ENCODE peak calls at places on chromosomes 5 and 9, in ten cellular contexts. One of them, this sample, is unnamed.

GRCh38 chr5:102749416-102750021 is 5.6 kb upstream of the PAM start:
- DNase-seq in upper lobe of left lung: no peak
- DNase-seq in iris pigment epithelial cell: no peak
- DNase-seq in posterior vena cava: no peak
- DNase-seq in fibroblast of the aortic adventitia: no peak
- DNase-seq in activated T-cell treated with anti-CD3 and anti-CD28 coated beads for 1 hour: no peak
- DNase-seq in sciatic nerve: no peak
- DNase-seq in SJCRH30: peak; percentile 58
- DNase-seq in pons: no peak
- DNase-seq in NCI-H1105 treated with DMSO at 0.1 percent for 48 hours: peak; percentile 47
- DNase-seq in this sample: no peak

GRCh38 chr9:95250462-95251058 is 66.9 kb downstream of the FANCC start:
- DNase-seq in iris pigment epithelial cell: no peak
- DNase-seq in fibroblast of the aortic adventitia: no peak
- DNase-seq in SJCRH30: peak; percentile 62
- DNase-seq in posterior vena cava: no peak
- DNase-seq in upper lobe of left lung: no peak
- DNase-seq in activated T-cell treated with anti-CD3 and anti-CD28 coated beads for 1 hour: no peak
- DNase-seq in pons: no peak
- DNase-seq in NCI-H1105 treated with DMSO at 0.1 percent for 48 hours: peak; percentile 67
- DNase-seq in sciatic nerve: no peak
- DNase-seq in this sample: peak; percentile 84

GRCh38 chr5:170540276-170540675 is 36.5 kb downstream of the KCNIP1 start:
- DNase-seq in upper lobe of left lung: no peak
- DNase-seq in posterior vena cava: no peak
- DNase-seq in fibroblast of the aortic adventitia: no peak
- DNase-seq in iris pigment epithelial cell: no peak
- DNase-seq in NCI-H1105 treated with DMSO at 0.1 percent for 48 hours: no peak
- DNase-seq in activated T-cell treated with anti-CD3 and anti-CD28 coated beads for 1 hour: no peak
- DNase-seq in sciatic nerve: no peak
- DNase-seq in SJCRH30: peak; percentile 60
- DNase-seq in pons: no peak
- DNase-seq in this sample: no peak

GRCh38 chr5:471750-472058 is 28.7 kb downstream of the EXOC3 start:
- DNase-seq in activated T-cell treated with anti-CD3 and anti-CD28 coated beads for 1 hour: no peak
- DNase-seq in pons: peak; percentile 10
- DNase-seq in iris pigment epithelial cell: no peak
- DNase-seq in fibroblast of the aortic adventitia: peak; percentile 3
- DNase-seq in SJCRH30: no peak
- DNase-seq in upper lobe of left lung: no peak
- DNase-seq in sciatic nerve: no peak
- DNase-seq in posterior vena cava: no peak
- DNase-seq in NCI-H1105 treated with DMSO at 0.1 percent for 48 hours: no peak
- DNase-seq in this sample: no peak

GRCh38 chr9:92483896-92484545 is 1.7 kb upstream of the ASPN start:
- DNase-seq in upper lobe of left lung: no peak
- DNase-seq in SJCRH30: no peak
- DNase-seq in NCI-H1105 treated with DMSO at 0.1 percent for 48 hours: no peak
- DNase-seq in iris pigment epithelial cell: peak; percentile 65
- DNase-seq in fibroblast of the aortic adventitia: peak; percentile 46
- DNase-seq in activated T-cell treated with anti-CD3 and anti-CD28 coated beads for 1 hour: no peak
- DNase-seq in posterior vena cava: no peak
- DNase-seq in sciatic nerve: no peak
- DNase-seq in pons: no peak
- DNase-seq in this sample: no peak

GRCh38 chr9:136876476-136876875 is 9.8 kb upstream of the TRAF2 start:
- DNase-seq in activated T-cell treated with anti-CD3 and anti-CD28 coated beads for 1 hour: no peak
- DNase-seq in sciatic nerve: no peak
- DNase-seq in posterior vena cava: no peak
- DNase-seq in iris pigment epithelial cell: no peak
- DNase-seq in SJCRH30: no peak
- DNase-seq in pons: no peak
- DNase-seq in upper lobe of left lung: no peak
- DNase-seq in NCI-H1105 treated with DMSO at 0.1 percent for 48 hours: no peak
- DNase-seq in fibroblast of the aortic adventitia: no peak
- DNase-seq in this sample: no peak

GRCh38 chr9:77648458-77649108 is 461 bp upstream of the GNA14 start:
- DNase-seq in pons: peak; percentile 28
- DNase-seq in iris pigment epithelial cell: peak; percentile 21
- DNase-seq in SJCRH30: no peak
- DNase-seq in sciatic nerve: peak; percentile 71
- DNase-seq in fibroblast of the aortic adventitia: peak; percentile 36
- DNase-seq in upper lobe of left lung: peak; percentile 88
- DNase-seq in NCI-H1105 treated with DMSO at 0.1 percent for 48 hours: no peak
- DNase-seq in posterior vena cava: peak; percentile 88
- DNase-seq in activated T-cell treated with anti-CD3 and anti-CD28 coated beads for 1 hour: no peak
- DNase-seq in this sample: peak; percentile 14

GRCh38 chr5:158456756-158457155 is 597.8 kb upstream of the CLINT1 start:
- DNase-seq in activated T-cell treated with anti-CD3 and anti-CD28 coated beads for 1 hour: no peak
- DNase-seq in upper lobe of left lung: no peak
- DNase-seq in posterior vena cava: no peak
- DNase-seq in pons: no peak
- DNase-seq in SJCRH30: peak; percentile 73
- DNase-seq in NCI-H1105 treated with DMSO at 0.1 percent for 48 hours: no peak
- DNase-seq in fibroblast of the aortic adventitia: peak; percentile 84
- DNase-seq in sciatic nerve: no peak
- DNase-seq in iris pigment epithelial cell: peak; percentile 94
- DNase-seq in this sample: peak; percentile 21

GRCh38 chr9:121619989-121620673 is 31.3 kb upstream of the DAB2IP start:
- DNase-seq in SJCRH30: no peak
- DNase-seq in posterior vena cava: no peak
- DNase-seq in pons: no peak
- DNase-seq in NCI-H1105 treated with DMSO at 0.1 percent for 48 hours: no peak
- DNase-seq in sciatic nerve: no peak
- DNase-seq in iris pigment epithelial cell: no peak
- DNase-seq in activated T-cell treated with anti-CD3 and anti-CD28 coated beads for 1 hour: no peak
- DNase-seq in fibroblast of the aortic adventitia: no peak
- DNase-seq in upper lobe of left lung: peak; percentile 65
- DNase-seq in this sample: no peak

GRCh38 chr9:12718482-12719026 is 25.4 kb downstream of the TYRP1 start:
- DNase-seq in pons: peak; percentile 25
- DNase-seq in fibroblast of the aortic adventitia: no peak
- DNase-seq in NCI-H1105 treated with DMSO at 0.1 percent for 48 hours: no peak
- DNase-seq in activated T-cell treated with anti-CD3 and anti-CD28 coated beads for 1 hour: no peak
- DNase-seq in iris pigment epithelial cell: peak; percentile 78
- DNase-seq in upper lobe of left lung: no peak
- DNase-seq in posterior vena cava: no peak
- DNase-seq in SJCRH30: no peak
- DNase-seq in sciatic nerve: no peak
- DNase-seq in this sample: peak; percentile 79

GRCh38 chr5:68762201-68762600 is 331.6 kb upstream of the SLC30A5 start:
- DNase-seq in NCI-H1105 treated with DMSO at 0.1 percent for 48 hours: no peak
- DNase-seq in upper lobe of left lung: no peak
- DNase-seq in iris pigment epithelial cell: no peak
- DNase-seq in activated T-cell treated with anti-CD3 and anti-CD28 coated beads for 1 hour: no peak
- DNase-seq in posterior vena cava: no peak
- DNase-seq in pons: no peak
- DNase-seq in sciatic nerve: no peak
- DNase-seq in fibroblast of the aortic adventitia: no peak
- DNase-seq in SJCRH30: no peak
- DNase-seq in this sample: no peak

GRCh38 chr9:20292002-20292401 is 330.3 kb downstream of the MLLT3 start:
- DNase-seq in pons: no peak
- DNase-seq in activated T-cell treated with anti-CD3 and anti-CD28 coated beads for 1 hour: no peak
- DNase-seq in upper lobe of left lung: no peak
- DNase-seq in posterior vena cava: no peak
- DNase-seq in iris pigment epithelial cell: peak; percentile 52
- DNase-seq in sciatic nerve: no peak
- DNase-seq in fibroblast of the aortic adventitia: peak; percentile 10
- DNase-seq in SJCRH30: peak; percentile 20
- DNase-seq in NCI-H1105 treated with DMSO at 0.1 percent for 48 hours: no peak
- DNase-seq in this sample: no peak

GRCh38 chr5:10539685-10539998 is 24.2 kb upstream of the ANKRD33B start:
- DNase-seq in activated T-cell treated with anti-CD3 and anti-CD28 coated beads for 1 hour: no peak
- DNase-seq in SJCRH30: no peak
- DNase-seq in upper lobe of left lung: no peak
- DNase-seq in NCI-H1105 treated with DMSO at 0.1 percent for 48 hours: no peak
- DNase-seq in pons: no peak
- DNase-seq in fibroblast of the aortic adventitia: peak; percentile 48
- DNase-seq in iris pigment epithelial cell: no peak
- DNase-seq in sciatic nerve: no peak
- DNase-seq in posterior vena cava: no peak
- DNase-seq in this sample: no peak

GRCh38 chr5:218457-219289 is 553 bp downstream of the SDHA start:
- DNase-seq in NCI-H1105 treated with DMSO at 0.1 percent for 48 hours: no peak
- DNase-seq in SJCRH30: peak; percentile 44
- DNase-seq in upper lobe of left lung: peak; percentile 91
- DNase-seq in pons: peak; percentile 14
- DNase-seq in posterior vena cava: peak; percentile 88
- DNase-seq in iris pigment epithelial cell: peak; percentile 48
- DNase-seq in sciatic nerve: peak; percentile 67
- DNase-seq in activated T-cell treated with anti-CD3 and anti-CD28 coated beads for 1 hour: no peak
- DNase-seq in fibroblast of the aortic adventitia: peak; percentile 30
- DNase-seq in this sample: no peak

GRCh38 chr5:140857987-140858240 is 2.2 kb downstream of the PCDHA10 start:
- DNase-seq in SJCRH30: no peak
- DNase-seq in posterior vena cava: no peak
- DNase-seq in iris pigment epithelial cell: no peak
- DNase-seq in sciatic nerve: no peak
- DNase-seq in activated T-cell treated with anti-CD3 and anti-CD28 coated beads for 1 hour: no peak
- DNase-seq in fibroblast of the aortic adventitia: no peak
- DNase-seq in upper lobe of left lung: peak; percentile 77
- DNase-seq in pons: no peak
- DNase-seq in NCI-H1105 treated with DMSO at 0.1 percent for 48 hours: no peak
- DNase-seq in this sample: no peak

GRCh38 chr9:84862786-84863185 is 193.3 kb downstream of the NTRK2 start:
- DNase-seq in upper lobe of left lung: no peak
- DNase-seq in NCI-H1105 treated with DMSO at 0.1 percent for 48 hours: no peak
- DNase-seq in fibroblast of the aortic adventitia: peak; percentile 6
- DNase-seq in iris pigment epithelial cell: peak; percentile 23
- DNase-seq in posterior vena cava: no peak
- DNase-seq in SJCRH30: no peak
- DNase-seq in activated T-cell treated with anti-CD3 and anti-CD28 coated beads for 1 hour: no peak
- DNase-seq in pons: no peak
- DNase-seq in sciatic nerve: no peak
- DNase-seq in this sample: no peak

GRCh38 chr9:26880262-26880661 is 12.3 kb downstream of the CAAP1 start:
- DNase-seq in pons: no peak
- DNase-seq in NCI-H1105 treated with DMSO at 0.1 percent for 48 hours: no peak
- DNase-seq in posterior vena cava: no peak
- DNase-seq in iris pigment epithelial cell: no peak
- DNase-seq in sciatic nerve: no peak
- DNase-seq in activated T-cell treated with anti-CD3 and anti-CD28 coated beads for 1 hour: no peak
- DNase-seq in SJCRH30: no peak
- DNase-seq in fibroblast of the aortic adventitia: no peak
- DNase-seq in upper lobe of left lung: no peak
- DNase-seq in this sample: no peak

GRCh38 chr5:139181835-139182452 is 16.2 kb downstream of the SIL1 start:
- DNase-seq in upper lobe of left lung: no peak
- DNase-seq in SJCRH30: no peak
- DNase-seq in sciatic nerve: no peak
- DNase-seq in fibroblast of the aortic adventitia: peak; percentile 59
- DNase-seq in pons: no peak
- DNase-seq in NCI-H1105 treated with DMSO at 0.1 percent for 48 hours: no peak
- DNase-seq in posterior vena cava: no peak
- DNase-seq in activated T-cell treated with anti-CD3 and anti-CD28 coated beads for 1 hour: no peak
- DNase-seq in iris pigment epithelial cell: peak; percentile 65
- DNase-seq in this sample: no peak

GRCh38 chr9:16360247-16360646 is 510.2 kb downstream of the BNC2 start:
- DNase-seq in activated T-cell treated with anti-CD3 and anti-CD28 coated beads for 1 hour: no peak
- DNase-seq in sciatic nerve: no peak
- DNase-seq in NCI-H1105 treated with DMSO at 0.1 percent for 48 hours: no peak
- DNase-seq in iris pigment epithelial cell: no peak
- DNase-seq in SJCRH30: no peak
- DNase-seq in pons: no peak
- DNase-seq in fibroblast of the aortic adventitia: no peak
- DNase-seq in upper lobe of left lung: no peak
- DNase-seq in posterior vena cava: no peak
- DNase-seq in this sample: no peak

GRCh38 chr5:159518361-159518760 is 188.1 kb upstream of the IL12B start:
- DNase-seq in NCI-H1105 treated with DMSO at 0.1 percent for 48 hours: no peak
- DNase-seq in pons: no peak
- DNase-seq in iris pigment epithelial cell: no peak
- DNase-seq in SJCRH30: no peak
- DNase-seq in posterior vena cava: no peak
- DNase-seq in sciatic nerve: no peak
- DNase-seq in upper lobe of left lung: no peak
- DNase-seq in activated T-cell treated with anti-CD3 and anti-CD28 coated beads for 1 hour: no peak
- DNase-seq in fibroblast of the aortic adventitia: peak; percentile 75
- DNase-seq in this sample: no peak

GRCh38 chr9:35933525-35934067 is 24.3 kb downstream of the SPAAR start:
- DNase-seq in fibroblast of the aortic adventitia: peak; percentile 49
- DNase-seq in activated T-cell treated with anti-CD3 and anti-CD28 coated beads for 1 hour: no peak
- DNase-seq in SJCRH30: no peak
- DNase-seq in upper lobe of left lung: no peak
- DNase-seq in iris pigment epithelial cell: no peak
- DNase-seq in posterior vena cava: no peak
- DNase-seq in pons: no peak
- DNase-seq in NCI-H1105 treated with DMSO at 0.1 percent for 48 hours: no peak
- DNase-seq in sciatic nerve: no peak
- DNase-seq in this sample: no peak

GRCh38 chr5:405421-405820 is 37.6 kb upstream of the EXOC3 start:
- DNase-seq in activated T-cell treated with anti-CD3 and anti-CD28 coated beads for 1 hour: no peak
- DNase-seq in upper lobe of left lung: peak; percentile 37
- DNase-seq in NCI-H1105 treated with DMSO at 0.1 percent for 48 hours: no peak
- DNase-seq in iris pigment epithelial cell: no peak
- DNase-seq in SJCRH30: no peak
- DNase-seq in fibroblast of the aortic adventitia: no peak
- DNase-seq in posterior vena cava: peak; percentile 64
- DNase-seq in pons: no peak
- DNase-seq in sciatic nerve: no peak
- DNase-seq in this sample: peak; percentile 23

This sample was measured in NCI-H2171 treated with DMSO at 0.1 percent for 48 hours.